ENCODE peak calls at places on chromosomes 16 and 17, in five cellular contexts. G is renal cortical epithelial cell, E is retina, I is astrocyte, Z is esophagus muscularis mucosa. L is an unnamed sample.

GRCh38 chr17:45093444-45094110 is 32.5 kb downstream of the NMT1 start:
- DNase-seq in G (no peak), E (no peak), I (peak), Z (no peak), L (peak)

GRCh38 chr16:1807626-1808025 is 14.1 kb upstream of the IGFALS start:
- DNase-seq in G (no peak), E (no peak), I (no peak), Z (no peak), L (no peak)

GRCh38 chr16:84115919-84116719 is 623 bp downstream of the MBTPS1 start:
- DNase-seq in G (no peak), E (peak), I (peak), Z (no peak), L (no peak)

GRCh38 chr16:76114681-76115080 is 162.5 kb upstream of the CNTNAP4 start:
- DNase-seq in G (no peak), E (no peak), I (no peak), Z (no peak), L (no peak)

GRCh38 chr17:7549401-7550055 is 670 bp downstream of the TNFSF12 start:
- DNase-seq in G (no peak), E (peak), I (no peak), Z (no peak), L (peak)

GRCh38 chr16:69123894-69124293 is 8.5 kb downstream of the CHTF8 start:
- DNase-seq in G (peak), E (peak), I (peak), Z (no peak), L (no peak)

GRCh38 chr17:15981208-15981607 is 18.3 kb downstream of the ZSWIM7 start:
- DNase-seq in G (no peak), E (no peak), I (no peak), Z (no peak), L (no peak)

GRCh38 chr16:3413730-3414379 is 12.8 kb downstream of the ZNF174 start:
- DNase-seq in G (no peak), E (no peak), I (no peak), Z (no peak), L (no peak)

GRCh38 chr16:56042416-56042815 is 148.9 kb upstream of the GNAO1 start:
- DNase-seq in G (no peak), E (no peak), I (no peak), Z (peak), L (no peak)

GRCh38 chr16:84459941-84460405 is 44.5 kb downstream of the MEAK7 start:
- DNase-seq in G (no peak), E (peak), I (no peak), Z (no peak), L (peak)

L was measured in sigmoid colon.